ENCODE peak calls at places on chromosomes 3 and 15, in six cellular contexts. Q is SK-N-DZ, Y is HFF-Myc, T is hippocampal formation, C is NCI-H1694, D is NCI-H510A. G is an unnamed sample.

GRCh38 chr3:23128655-23129054 is 74.5 kb upstream of the UBE2E2 start:
- DNase-seq in Q (no peak), Y (no peak), T (no peak), C (no peak), D (no peak), G (no peak)

GRCh38 chr3:42535981-42536784 is 33.7 kb downstream of the VIPR1 start:
- DNase-seq in Q (no peak), Y (no peak), T (no peak), C (no peak), D (peak; percentile 62), G (peak; percentile 69)

GRCh38 chr15:64851503-64851840 is 9.8 kb downstream of the PLEKHO2 start:
- DNase-seq in Q (no peak), Y (no peak), T (peak; percentile 26), C (no peak), D (no peak), G (no peak)

GRCh38 chr3:51955893-51956770 is 951 bp downstream of the GPR62 start:
- DNase-seq in Q (no peak), Y (no peak), T (no peak), C (peak; percentile 23), D (no peak), G (peak; percentile 23)

GRCh38 chr3:37974121-37974927 is 16.3 kb upstream of the VILL start:
- DNase-seq in Q (peak; percentile 50), Y (no peak), T (peak; percentile 36), C (peak; percentile 56), D (no peak), G (peak; percentile 68)

GRCh38 chr15:39434751-39435238 is 146.1 kb upstream of the THBS1 start:
- DNase-seq in Q (no peak), Y (no peak), T (no peak), C (no peak), D (no peak), G (no peak)

GRCh38 chr3:71299160-71299559 is 284.4 kb downstream of the FOXP1 start:
- DNase-seq in Q (no peak), Y (no peak), T (no peak), C (no peak), D (no peak), G (no peak)

GRCh38 chr3:183046883-183047282 is 52.4 kb downstream of the MCCC1 start:
- DNase-seq in Q (no peak), Y (no peak), T (no peak), C (no peak), D (no peak), G (no peak)

GRCh38 chr3:13507791-13508339 is 27.8 kb downstream of the HDAC11 start:
- DNase-seq in Q (peak; percentile 30), Y (no peak), T (no peak), C (no peak), D (no peak), G (no peak)

GRCh38 chr3:159263750-159264561 is 462.1 kb downstream of the MFSD1 start:
- DNase-seq in Q (peak; percentile 65), Y (peak; percentile 17), T (peak; percentile 60), C (peak; percentile 1), D (no peak), G (peak; percentile 72)

GRCh38 chr15:83709813-83710212 is 55.9 kb downstream of the ADAMTSL3 start:
- DNase-seq in Q (no peak), Y (no peak), T (no peak), C (no peak), D (no peak), G (no peak)

GRCh38 chr3:163721596-163721995 is 1356.7 kb downstream of the SI start:
- DNase-seq in Q (no peak), Y (no peak), T (no peak), C (no peak), D (no peak), G (no peak)

GRCh38 chr15:83166218-83166617 is 41.4 kb downstream of the HDGFL3 start:
- DNase-seq in Q (no peak), Y (no peak), T (no peak), C (no peak), D (no peak), G (no peak)

G was measured in NCI-H82.